ENCODE peak calls at places on chromosomes 16 and 17, in six cellular contexts. One of them, this sample, is unnamed.

GRCh38 chr17:79570653-79571052 is 40.2 kb downstream of the RBFOX3 start:
- DNase-seq in CD8-positive, alpha-beta memory T cell: no peak
- DNase-seq in CD4-positive, CD25-positive, alpha-beta regulatory T cell: no peak
- DNase-seq in NAMALWA: no peak
- DNase-seq in putamen: no peak
- DNase-seq in glomerular endothelial cell: no peak
- DNase-seq in this sample: no peak

GRCh38 chr16:86740817-86741799 is 162.8 kb downstream of the FOXL1 start:
- DNase-seq in glomerular endothelial cell: peak; percentile 75
- DNase-seq in CD4-positive, CD25-positive, alpha-beta regulatory T cell: no peak
- DNase-seq in NAMALWA: no peak
- DNase-seq in putamen: no peak
- DNase-seq in CD8-positive, alpha-beta memory T cell: no peak
- DNase-seq in this sample: no peak

GRCh38 chr16:46747777-46748651 is at the start of gene MYLK3:
- DNase-seq in NAMALWA: no peak
- DNase-seq in putamen: no peak
- DNase-seq in glomerular endothelial cell: no peak
- DNase-seq in CD4-positive, CD25-positive, alpha-beta regulatory T cell: no peak
- DNase-seq in CD8-positive, alpha-beta memory T cell: no peak
- DNase-seq in this sample: no peak

GRCh38 chr16:1950559-1950958 is 3.9 kb downstream of the RPL3L start:
- DNase-seq in putamen: no peak
- DNase-seq in NAMALWA: no peak
- DNase-seq in CD8-positive, alpha-beta memory T cell: no peak
- DNase-seq in glomerular endothelial cell: no peak
- DNase-seq in CD4-positive, CD25-positive, alpha-beta regulatory T cell: no peak
- DNase-seq in this sample: no peak

GRCh38 chr16:85391175-85391707 is 221.9 kb upstream of the GSE1 start:
- DNase-seq in CD4-positive, CD25-positive, alpha-beta regulatory T cell: no peak
- DNase-seq in NAMALWA: no peak
- DNase-seq in glomerular endothelial cell: no peak
- DNase-seq in putamen: no peak
- DNase-seq in CD8-positive, alpha-beta memory T cell: no peak
- DNase-seq in this sample: no peak

GRCh38 chr16:8634991-8635736 is 13.7 kb downstream of the METTL22 start:
- DNase-seq in CD8-positive, alpha-beta memory T cell: no peak
- DNase-seq in CD4-positive, CD25-positive, alpha-beta regulatory T cell: no peak
- DNase-seq in putamen: no peak
- DNase-seq in glomerular endothelial cell: no peak
- DNase-seq in NAMALWA: peak; percentile 54
- DNase-seq in this sample: peak; percentile 34

GRCh38 chr16:70520612-70521297 is 2.6 kb downstream of the COG4 start:
- DNase-seq in putamen: no peak
- DNase-seq in CD4-positive, CD25-positive, alpha-beta regulatory T cell: peak; percentile 80
- DNase-seq in CD8-positive, alpha-beta memory T cell: peak; percentile 44
- DNase-seq in glomerular endothelial cell: no peak
- DNase-seq in NAMALWA: no peak
- DNase-seq in this sample: no peak

GRCh38 chr16:48597563-48598392 is 12.2 kb downstream of the N4BP1 start:
- DNase-seq in glomerular endothelial cell: no peak
- DNase-seq in CD8-positive, alpha-beta memory T cell: no peak
- DNase-seq in putamen: no peak
- DNase-seq in CD4-positive, CD25-positive, alpha-beta regulatory T cell: no peak
- DNase-seq in NAMALWA: no peak
- DNase-seq in this sample: no peak

GRCh38 chr16:814974-815373 is 14.4 kb upstream of the GNG13 start:
- DNase-seq in glomerular endothelial cell: no peak
- DNase-seq in putamen: no peak
- DNase-seq in NAMALWA: no peak
- DNase-seq in CD8-positive, alpha-beta memory T cell: no peak
- DNase-seq in CD4-positive, CD25-positive, alpha-beta regulatory T cell: no peak
- DNase-seq in this sample: no peak

GRCh38 chr17:49873466-49873865 is 25.6 kb upstream of the TAC4 start:
- DNase-seq in CD4-positive, CD25-positive, alpha-beta regulatory T cell: no peak
- DNase-seq in CD8-positive, alpha-beta memory T cell: no peak
- DNase-seq in putamen: no peak
- DNase-seq in NAMALWA: no peak
- DNase-seq in glomerular endothelial cell: no peak
- DNase-seq in this sample: no peak

GRCh38 chr17:78812849-78813248 is 27.8 kb downstream of the USP36 start:
- DNase-seq in glomerular endothelial cell: no peak
- DNase-seq in CD4-positive, CD25-positive, alpha-beta regulatory T cell: no peak
- DNase-seq in NAMALWA: no peak
- DNase-seq in putamen: no peak
- DNase-seq in CD8-positive, alpha-beta memory T cell: no peak
- DNase-seq in this sample: no peak

GRCh38 chr17:74345433-74346241 is 16.0 kb downstream of the BTBD17 start:
- DNase-seq in putamen: no peak
- DNase-seq in CD8-positive, alpha-beta memory T cell: no peak
- DNase-seq in CD4-positive, CD25-positive, alpha-beta regulatory T cell: no peak
- DNase-seq in NAMALWA: no peak
- DNase-seq in glomerular endothelial cell: no peak
- DNase-seq in this sample: peak; percentile 35

GRCh38 chr17:3585826-3586225 is 23.4 kb downstream of the TRPV1 start:
- DNase-seq in CD8-positive, alpha-beta memory T cell: no peak
- DNase-seq in CD4-positive, CD25-positive, alpha-beta regulatory T cell: no peak
- DNase-seq in putamen: no peak
- DNase-seq in glomerular endothelial cell: no peak
- DNase-seq in NAMALWA: no peak
- DNase-seq in this sample: no peak

GRCh38 chr17:48048321-48049140 is at the start of gene NFE2L1:
- DNase-seq in CD8-positive, alpha-beta memory T cell: peak; percentile 25
- DNase-seq in NAMALWA: peak; percentile 78
- DNase-seq in CD4-positive, CD25-positive, alpha-beta regulatory T cell: peak; percentile 54
- DNase-seq in putamen: peak; percentile 74
- DNase-seq in glomerular endothelial cell: no peak
- DNase-seq in this sample: peak; percentile 89

GRCh38 chr17:8821446-8822105 is 22.4 kb upstream of the MFSD6L start:
- DNase-seq in NAMALWA: no peak
- DNase-seq in glomerular endothelial cell: no peak
- DNase-seq in CD8-positive, alpha-beta memory T cell: no peak
- DNase-seq in putamen: no peak
- DNase-seq in CD4-positive, CD25-positive, alpha-beta regulatory T cell: no peak
- DNase-seq in this sample: no peak

GRCh38 chr17:28579526-28579925 is 2.8 kb upstream of the ALDOC start:
- DNase-seq in glomerular endothelial cell: no peak
- DNase-seq in CD8-positive, alpha-beta memory T cell: no peak
- DNase-seq in NAMALWA: no peak
- DNase-seq in putamen: no peak
- DNase-seq in CD4-positive, CD25-positive, alpha-beta regulatory T cell: no peak
- DNase-seq in this sample: no peak

GRCh38 chr16:28572659-28573510 is 19.2 kb downstream of the SGF29 start:
- DNase-seq in CD4-positive, CD25-positive, alpha-beta regulatory T cell: no peak
- DNase-seq in NAMALWA: no peak
- DNase-seq in glomerular endothelial cell: no peak
- DNase-seq in CD8-positive, alpha-beta memory T cell: no peak
- DNase-seq in putamen: no peak
- DNase-seq in this sample: no peak

GRCh38 chr16:66254106-66254505 is 112.4 kb upstream of the CDH5 start:
- DNase-seq in CD4-positive, CD25-positive, alpha-beta regulatory T cell: no peak
- DNase-seq in glomerular endothelial cell: no peak
- DNase-seq in CD8-positive, alpha-beta memory T cell: no peak
- DNase-seq in NAMALWA: no peak
- DNase-seq in putamen: no peak
- DNase-seq in this sample: no peak

GRCh38 chr17:78360371-78361226 is 722 bp upstream of the SOCS3 start:
- DNase-seq in glomerular endothelial cell: no peak
- DNase-seq in NAMALWA: peak; percentile 85
- DNase-seq in CD4-positive, CD25-positive, alpha-beta regulatory T cell: peak; percentile 84
- DNase-seq in putamen: peak; percentile 78
- DNase-seq in CD8-positive, alpha-beta memory T cell: peak; percentile 78
- DNase-seq in this sample: peak; percentile 94

GRCh38 chr17:70168979-70169706 is at the start of gene KCNJ2:
- DNase-seq in putamen: peak; percentile 95
- DNase-seq in CD4-positive, CD25-positive, alpha-beta regulatory T cell: peak; percentile 60
- DNase-seq in NAMALWA: peak; percentile 60
- DNase-seq in CD8-positive, alpha-beta memory T cell: peak; percentile 3
- DNase-seq in glomerular endothelial cell: no peak
- DNase-seq in this sample: peak; percentile 73

GRCh38 chr16:66930189-66930588 is 4.0 kb downstream of the CIAO2B start:
- DNase-seq in CD8-positive, alpha-beta memory T cell: no peak
- DNase-seq in NAMALWA: no peak
- DNase-seq in putamen: no peak
- DNase-seq in CD4-positive, CD25-positive, alpha-beta regulatory T cell: no peak
- DNase-seq in glomerular endothelial cell: no peak
- DNase-seq in this sample: peak; percentile 66

GRCh38 chr17:20262116-20262977 is 205.0 kb downstream of the LGALS9B start:
- DNase-seq in CD4-positive, CD25-positive, alpha-beta regulatory T cell: peak; percentile 29
- DNase-seq in glomerular endothelial cell: no peak
- DNase-seq in putamen: no peak
- DNase-seq in CD8-positive, alpha-beta memory T cell: no peak
- DNase-seq in NAMALWA: no peak
- DNase-seq in this sample: no peak

GRCh38 chr16:76195648-76196047 is 81.6 kb upstream of the CNTNAP4 start:
- DNase-seq in CD4-positive, CD25-positive, alpha-beta regulatory T cell: no peak
- DNase-seq in CD8-positive, alpha-beta memory T cell: no peak
- DNase-seq in putamen: no peak
- DNase-seq in glomerular endothelial cell: no peak
- DNase-seq in NAMALWA: no peak
- DNase-seq in this sample: no peak

This sample was measured in RPMI8226.